ENCODE peak calls at places on chromosomes 1 and 21, in ten cellular contexts. Y is endothelial cell of umbilical vein, I is breast epithelium, D is spleen, K is prostate gland, W is HCT116, S is K562, O is sigmoid colon, Z is suprapubic skin, M is SK-N-SH. P is an unnamed sample.

GRCh38 chr21:45385549-45386050 is 19.4 kb upstream of the COL18A1 start:
- DNase-seq in Y (no peak), I (no peak), D (peak), K (no peak), W (no peak), S (no peak), O (peak), Z (peak), M (no peak), P (no peak)

GRCh38 chr1:40926441-40926840 is 53.1 kb upstream of the CTPS1 start:
- DNase-seq in Y (no peak), I (no peak), D (no peak), K (no peak), W (no peak), S (no peak), O (peak), Z (peak), M (no peak), P (no peak)

GRCh38 chr1:239098400-239099037 is 287.8 kb upstream of the CHRM3 start:
- DNase-seq in Y (no peak), I (no peak), D (no peak), K (no peak), W (no peak), S (no peak), O (no peak), Z (no peak), M (no peak), P (no peak)

GRCh38 chr1:230109871-230110667 is 43.0 kb downstream of the GALNT2 start:
- DNase-seq in Y (no peak), I (no peak), D (peak), K (no peak), W (no peak), S (no peak), O (peak), Z (no peak), M (peak), P (no peak)

GRCh38 chr21:43845386-43845785 is 19.6 kb upstream of the AGPAT3 start:
- DNase-seq in Y (no peak), I (no peak), D (no peak), K (no peak), W (no peak), S (no peak), O (no peak), Z (no peak), M (no peak), P (no peak)

GRCh38 chr1:34125721-34126380 is 39.2 kb downstream of the CSMD2 start:
- DNase-seq in Y (no peak), I (no peak), D (no peak), K (no peak), W (no peak), S (no peak), O (no peak), Z (no peak), M (no peak), P (no peak)

GRCh38 chr1:230152999-230153398 is 86.0 kb downstream of the GALNT2 start:
- DNase-seq in Y (no peak), I (no peak), D (no peak), K (no peak), W (no peak), S (no peak), O (no peak), Z (no peak), M (no peak), P (no peak)

GRCh38 chr1:6923012-6923805 is 138.0 kb downstream of the CAMTA1 start:
- DNase-seq in Y (no peak), I (no peak), D (no peak), K (no peak), W (no peak), S (no peak), O (no peak), Z (no peak), M (no peak), P (no peak)

GRCh38 chr1:94327001-94327685 is 89.8 kb upstream of the ARHGAP29 start:
- DNase-seq in Y (peak), I (peak), D (no peak), K (no peak), W (peak), S (no peak), O (peak), Z (peak), M (no peak), P (no peak)

GRCh38 chr1:222618001-222618879 is at the start of gene MIA3:
- DNase-seq in Y (peak), I (peak), D (peak), K (peak), W (no peak), S (peak), O (peak), Z (peak), M (peak), P (no peak)

GRCh38 chr1:156896490-156897033 is 3.0 kb downstream of the PEAR1 start:
- DNase-seq in Y (peak), I (no peak), D (no peak), K (no peak), W (peak), S (no peak), O (no peak), Z (no peak), M (peak), P (peak)

GRCh38 chr1:154534263-154534844 is 24.1 kb downstream of the UBE2Q1 start:
- DNase-seq in Y (no peak), I (no peak), D (no peak), K (peak), W (peak), S (peak), O (no peak), Z (no peak), M (peak), P (no peak)

GRCh38 chr1:16972210-16972916 is 8.1 kb downstream of the MFAP2 start:
- DNase-seq in Y (no peak), I (no peak), D (no peak), K (no peak), W (no peak), S (no peak), O (no peak), Z (no peak), M (no peak), P (no peak)

GRCh38 chr1:64240209-64240608 is 36.8 kb downstream of the UBE2U start:
- DNase-seq in Y (no peak), I (no peak), D (no peak), K (no peak), W (no peak), S (no peak), O (no peak), Z (no peak), M (no peak), P (no peak)

GRCh38 chr1:155918660-155919059 is 7.5 kb upstream of the RIT1 start:
- DNase-seq in Y (no peak), I (no peak), D (no peak), K (no peak), W (no peak), S (no peak), O (no peak), Z (no peak), M (no peak), P (no peak)

GRCh38 chr21:45635271-45636151 is 8.0 kb upstream of the PCBP3 start:
- DNase-seq in Y (no peak), I (no peak), D (no peak), K (no peak), W (no peak), S (no peak), O (no peak), Z (no peak), M (no peak), P (no peak)

GRCh38 chr1:184370850-184371249 is 16.0 kb upstream of the C1orf21 start:
- DNase-seq in Y (no peak), I (no peak), D (no peak), K (no peak), W (no peak), S (no peak), O (no peak), Z (no peak), M (no peak), P (no peak)

GRCh38 chr1:98766241-98766640 is 104.7 kb downstream of the SNX7 start:
- DNase-seq in Y (no peak), I (no peak), D (no peak), K (no peak), W (no peak), S (no peak), O (no peak), Z (no peak), M (no peak), P (no peak)

GRCh38 chr1:72122099-72122893 is 160.0 kb downstream of the NEGR1 start:
- DNase-seq in Y (no peak), I (no peak), D (no peak), K (no peak), W (no peak), S (no peak), O (no peak), Z (no peak), M (no peak), P (no peak)

DNA sequence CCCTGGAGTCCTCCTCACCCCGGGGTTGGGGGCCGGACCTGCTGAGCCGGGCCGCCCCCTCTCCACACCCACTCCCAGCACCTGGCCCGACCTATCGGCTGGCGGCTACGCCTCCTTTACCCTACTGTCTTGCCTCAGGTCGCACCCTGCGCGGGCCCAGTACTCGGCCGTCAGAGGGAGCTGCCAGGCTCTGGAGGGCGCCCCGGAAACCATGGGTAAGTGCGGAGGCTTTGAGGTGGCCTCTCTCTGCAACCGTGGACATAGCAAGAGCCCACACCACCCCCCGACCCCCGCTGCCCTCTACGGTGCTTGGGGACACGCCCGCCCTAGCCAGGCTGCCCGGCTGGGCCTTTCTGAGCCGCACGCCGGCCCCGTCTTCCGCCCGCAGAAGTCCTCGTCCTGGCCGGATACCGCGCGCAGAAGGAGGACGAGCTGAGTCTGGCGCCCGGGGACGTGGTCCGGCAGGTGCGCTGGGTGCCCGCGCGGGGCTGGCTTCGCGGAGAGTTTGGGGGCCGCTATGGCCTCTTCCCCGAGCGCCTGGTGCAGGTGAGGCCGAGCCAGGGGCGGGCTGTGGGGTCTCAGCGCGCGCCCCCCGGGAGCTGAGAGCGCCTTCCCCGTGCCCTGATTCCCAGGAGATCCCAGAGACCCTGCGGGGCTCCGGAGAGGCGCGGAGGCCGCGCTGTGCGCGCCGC is at the start of gene SH3D21:
- DNase-seq in Y (peak), I (peak), D (peak), K (peak), W (no peak), S (peak), O (peak), Z (peak), M (peak), P (no peak)
- TF ChIP-seq CTCF in Y (no peak), I (no peak), D (no peak), K (no peak), W (no peak), S (no peak), O (no peak), Z (no peak), M (no peak), P (no peak)

DNA sequence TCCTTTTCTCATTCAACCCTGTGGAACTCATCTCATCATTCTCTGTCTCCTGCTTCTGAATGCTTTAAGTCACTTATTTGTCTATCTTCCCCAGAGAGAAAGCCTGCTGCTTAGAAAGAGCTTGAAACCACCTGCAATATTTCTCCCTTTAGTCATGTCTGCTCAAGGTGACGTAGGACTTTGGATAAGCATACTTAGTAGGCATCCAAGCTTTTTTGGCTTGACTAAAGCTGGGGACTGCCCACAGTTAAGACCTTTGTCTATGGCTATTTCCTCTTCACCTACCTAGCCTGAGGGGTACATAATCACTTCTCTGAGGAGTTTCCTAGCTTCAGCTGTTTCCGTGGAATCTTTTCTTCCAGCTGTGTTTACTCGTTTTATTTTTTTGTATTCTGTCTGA is 665.8 kb upstream of the CAMK1G start:
- DNase-seq in Y (no peak), I (no peak), D (no peak), K (no peak), W (no peak), S (no peak), O (no peak), Z (no peak), M (no peak), P (no peak)
- TF ChIP-seq POLR2AphosphoS5 in Y (no peak), I (no peak), D (no peak), K (no peak), W (no peak), S (no peak), O (no peak), Z (no peak), M (no peak), P (no peak)

DNA sequence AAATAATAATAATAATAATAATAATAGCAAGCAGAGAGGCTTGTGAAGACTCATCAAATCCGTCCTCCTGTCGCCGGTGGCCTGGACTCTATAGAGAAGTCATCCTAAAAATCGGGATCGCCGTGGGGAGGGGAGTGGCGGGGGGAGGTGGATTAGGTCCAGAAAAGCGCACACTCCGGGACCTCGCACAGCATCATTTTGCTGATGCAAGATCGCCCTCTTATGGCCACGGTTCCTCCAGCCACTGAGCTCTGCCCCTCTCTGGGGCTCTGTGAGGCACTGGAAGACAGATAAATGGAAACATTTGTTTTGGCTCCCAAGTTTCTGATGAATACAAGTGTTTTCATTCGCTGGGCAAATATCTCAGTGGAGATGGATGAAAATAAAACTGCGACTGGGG is 612.0 kb downstream of the MATN1 start:
- DNase-seq in Y (peak), I (no peak), D (no peak), K (peak), W (peak), S (peak), O (no peak), Z (no peak), M (peak), P (no peak)
- TF ChIP-seq CTCF in Y (peak), I (peak), D (peak), K (no peak), W (peak), S (peak), O (no peak), Z (peak), M (peak), P (peak)

GRCh38 chr1:10457910-10458309 is 8.1 kb downstream of the CORT start:
- DNase-seq in Y (peak), I (no peak), D (no peak), K (no peak), W (no peak), S (no peak), O (no peak), Z (no peak), M (no peak), P (no peak)
- TF ChIP-seq POLR2AphosphoS5 in Y (no peak), I (no peak), D (no peak), K (no peak), W (peak), S (no peak), O (no peak), Z (no peak), M (peak), P (peak)

P was measured in Panc1.